ENCODE peak calls at places on chromosome 19, in seven cellular contexts. F is CD4-positive, alpha-beta memory T cell; X is CD8-positive, alpha-beta T cell; O is transverse colon; Z is AG10803; W is A549; U is naive thymus-derived CD4-positive, alpha-beta T cell. Q is an unnamed sample.

GRCh38 chr19:3119782-3120380 is 16.0 kb upstream of the GNA15 start:
- DNase-seq in F (no peak), X (peak), O (no peak), Z (no peak), W (no peak), U (no peak), Q (no peak)

GRCh38 chr19:38676023-38676877 is 28.8 kb downstream of the ACTN4 start:
- DNase-seq in F (no peak), X (no peak), O (no peak), Z (peak), W (no peak), U (no peak), Q (peak)

GRCh38 chr19:38285567-38285966 is 18.5 kb upstream of the C19orf33 start:
- DNase-seq in F (no peak), X (no peak), O (no peak), Z (peak), W (no peak), U (no peak), Q (no peak)

GRCh38 chr19:1140673-1141072 is 33.4 kb downstream of the SBNO2 start:
- DNase-seq in F (no peak), X (no peak), O (no peak), Z (no peak), W (no peak), U (no peak), Q (no peak)

GRCh38 chr19:30897553-30897952 is 451.7 kb downstream of the TSHZ3 start:
- DNase-seq in F (no peak), X (no peak), O (no peak), Z (no peak), W (no peak), U (no peak), Q (no peak)

GRCh38 chr19:34359954-34360315 is 5.1 kb upstream of the GPI start:
- DNase-seq in F (no peak), X (no peak), O (no peak), Z (no peak), W (no peak), U (no peak), Q (no peak)

GRCh38 chr19:3054972-3055740 is 7.1 kb downstream of the TLE5 start:
- DNase-seq in F (no peak), X (no peak), O (no peak), Z (no peak), W (peak), U (no peak), Q (no peak)

GRCh38 chr19:4120531-4120930 is 3.4 kb downstream of the MAP2K2 start:
- DNase-seq in F (no peak), X (no peak), O (no peak), Z (peak), W (no peak), U (no peak), Q (no peak)

GRCh38 chr19:38952395-38953165 is 21.8 kb downstream of the MRPS12 start:
- DNase-seq in F (peak), X (no peak), O (peak), Z (no peak), W (peak), U (peak), Q (peak)

GRCh38 chr19:17406039-17406886 is 833 bp upstream of the BST2 start:
- DNase-seq in F (no peak), X (no peak), O (peak), Z (peak), W (no peak), U (no peak), Q (peak)
- H3K4me3 ChIP-seq in F (peak), X (peak), O (peak), Z (no peak), W (no peak), U (peak), Q (peak)

GRCh38 chr19:13986348-13986904 is 19.7 kb downstream of the RFX1 start:
- DNase-seq in F (peak), X (peak), O (peak), Z (peak), W (no peak), U (peak), Q (peak)
- H3K4me3 ChIP-seq in F (peak), X (peak), O (no peak), Z (peak), W (no peak), U (peak), Q (peak)

GRCh38 chr19:39953915-39954314 is 17.1 kb upstream of the PSMC4 start:
- DNase-seq in F (no peak), X (no peak), O (no peak), Z (no peak), W (no peak), U (no peak), Q (no peak)
- H3K4me3 ChIP-seq in F (no peak), X (no peak), O (no peak), Z (no peak), W (no peak), U (no peak), Q (no peak)

GRCh38 chr19:8333771-8334457 is 9.1 kb downstream of the KANK3 start:
- DNase-seq in F (no peak), X (no peak), O (no peak), Z (no peak), W (no peak), U (no peak), Q (no peak)
- H3K4me3 ChIP-seq in F (no peak), X (no peak), O (no peak), Z (no peak), W (peak), U (no peak), Q (no peak)

GRCh38 chr19:47130589-47131168 is at the start of gene SAE1:
- DNase-seq in F (peak), X (peak), O (peak), Z (peak), W (peak), U (peak), Q (peak)

GRCh38 chr19:47135156-47135555 is 4.5 kb downstream of the SAE1 start:
- DNase-seq in F (no peak), X (no peak), O (no peak), Z (no peak), W (no peak), U (no peak), Q (no peak)

GRCh38 chr19:47132522-47132852 is 1.9 kb downstream of the SAE1 start:
- DNase-seq in F (no peak), X (no peak), O (no peak), Z (no peak), W (no peak), U (no peak), Q (no peak)

GRCh38 chr19:47133021-47133471 is 2.4 kb downstream of the SAE1 start:
- DNase-seq in F (no peak), X (no peak), O (no peak), Z (no peak), W (no peak), U (no peak), Q (no peak)

DNA sequence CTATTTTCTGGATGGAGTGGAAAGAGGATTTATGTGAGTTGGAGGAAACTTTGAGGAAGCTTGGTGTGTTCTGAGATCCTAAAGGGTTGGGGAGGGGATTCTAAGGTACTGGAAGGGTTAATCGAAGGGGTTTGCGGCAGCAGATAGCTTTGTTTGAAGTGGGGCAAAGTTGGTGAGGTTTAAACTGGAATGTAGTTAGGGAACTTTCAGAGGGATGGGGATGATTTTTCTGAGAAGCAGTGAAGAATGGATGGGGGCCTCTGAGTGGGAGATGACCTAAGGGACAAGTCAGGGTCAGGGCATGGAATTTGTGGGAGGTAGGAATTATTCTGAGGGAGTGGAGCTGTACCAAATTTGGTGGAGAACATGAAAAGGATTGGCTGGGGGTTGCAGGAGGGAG is 3.9 kb downstream of the SAE1 start:
- DNase-seq in F (no peak), X (no peak), O (no peak), Z (no peak), W (no peak), U (no peak), Q (no peak)
- H3K4me3 ChIP-seq in F (no peak), X (no peak), O (no peak), Z (no peak), W (no peak), U (no peak), Q (no peak)

DNA sequence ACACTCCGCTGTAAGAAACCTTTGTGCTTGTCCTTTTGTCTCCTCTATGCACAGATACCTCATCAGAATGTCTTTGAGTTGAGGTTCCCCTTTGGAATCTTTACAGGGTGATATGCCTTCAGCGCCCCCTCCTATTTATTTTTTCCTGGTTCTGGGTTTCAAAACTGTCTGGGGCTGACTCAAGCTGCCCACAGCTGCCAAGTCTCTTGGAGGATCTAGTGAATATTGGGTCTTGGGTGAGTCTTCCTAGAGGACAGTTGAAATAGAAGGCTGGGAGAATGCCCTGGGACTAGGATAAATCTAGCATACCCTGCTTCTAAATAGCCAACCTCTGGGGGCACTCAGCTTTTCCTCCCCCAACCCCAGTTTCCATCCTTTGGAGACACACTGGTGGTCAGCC is 945 bp downstream of the ZNF136 start:
- DNase-seq in F (no peak), X (no peak), O (no peak), Z (peak), W (no peak), U (no peak), Q (no peak)
- H3K4me3 ChIP-seq in F (peak), X (peak), O (peak), Z (peak), W (peak), U (peak), Q (peak)

DNA sequence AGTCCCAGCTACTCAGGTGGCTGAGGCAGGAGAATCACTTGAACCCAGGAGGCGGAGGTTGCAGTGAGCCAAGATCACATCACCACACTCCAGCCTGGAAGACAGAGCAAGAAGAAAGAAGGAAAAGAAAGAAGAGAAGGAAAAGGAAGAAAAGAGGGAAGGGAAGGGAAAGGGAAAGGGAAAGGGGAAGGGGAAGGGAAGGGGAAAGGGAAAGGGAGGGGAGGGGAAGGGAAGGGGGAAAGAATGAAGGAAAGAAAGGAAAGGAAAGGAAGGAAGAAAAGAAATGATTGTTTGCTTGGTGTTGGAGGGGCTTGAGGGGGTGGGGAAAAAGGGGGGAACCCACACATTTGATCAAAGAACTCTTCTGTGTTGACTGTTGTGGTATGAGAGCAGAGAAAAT is 10.0 kb downstream of the PMIS2 start:
- DNase-seq in F (no peak), X (no peak), O (no peak), Z (no peak), W (no peak), U (no peak), Q (no peak)
- H3K4me3 ChIP-seq in F (no peak), X (no peak), O (no peak), Z (no peak), W (no peak), U (no peak), Q (no peak)

GRCh38 chr19:45883881-45884681 is 1.9 kb downstream of the IRF2BP1 start:
- DNase-seq in F (no peak), X (no peak), O (no peak), Z (no peak), W (no peak), U (no peak), Q (no peak)

GRCh38 chr19:45883586-45883880 is 2.4 kb downstream of the IRF2BP1 start:
- DNase-seq in F (no peak), X (no peak), O (no peak), Z (no peak), W (no peak), U (no peak), Q (no peak)

GRCh38 chr19:45881082-45881908 is 4.6 kb downstream of the IRF2BP1 start:
- DNase-seq in F (no peak), X (no peak), O (no peak), Z (no peak), W (no peak), U (no peak), Q (no peak)

GRCh38 chr19:45881909-45882528 is 3.9 kb downstream of the IRF2BP1 start:
- DNase-seq in F (no peak), X (no peak), O (peak), Z (no peak), W (no peak), U (no peak), Q (no peak)

DNA sequence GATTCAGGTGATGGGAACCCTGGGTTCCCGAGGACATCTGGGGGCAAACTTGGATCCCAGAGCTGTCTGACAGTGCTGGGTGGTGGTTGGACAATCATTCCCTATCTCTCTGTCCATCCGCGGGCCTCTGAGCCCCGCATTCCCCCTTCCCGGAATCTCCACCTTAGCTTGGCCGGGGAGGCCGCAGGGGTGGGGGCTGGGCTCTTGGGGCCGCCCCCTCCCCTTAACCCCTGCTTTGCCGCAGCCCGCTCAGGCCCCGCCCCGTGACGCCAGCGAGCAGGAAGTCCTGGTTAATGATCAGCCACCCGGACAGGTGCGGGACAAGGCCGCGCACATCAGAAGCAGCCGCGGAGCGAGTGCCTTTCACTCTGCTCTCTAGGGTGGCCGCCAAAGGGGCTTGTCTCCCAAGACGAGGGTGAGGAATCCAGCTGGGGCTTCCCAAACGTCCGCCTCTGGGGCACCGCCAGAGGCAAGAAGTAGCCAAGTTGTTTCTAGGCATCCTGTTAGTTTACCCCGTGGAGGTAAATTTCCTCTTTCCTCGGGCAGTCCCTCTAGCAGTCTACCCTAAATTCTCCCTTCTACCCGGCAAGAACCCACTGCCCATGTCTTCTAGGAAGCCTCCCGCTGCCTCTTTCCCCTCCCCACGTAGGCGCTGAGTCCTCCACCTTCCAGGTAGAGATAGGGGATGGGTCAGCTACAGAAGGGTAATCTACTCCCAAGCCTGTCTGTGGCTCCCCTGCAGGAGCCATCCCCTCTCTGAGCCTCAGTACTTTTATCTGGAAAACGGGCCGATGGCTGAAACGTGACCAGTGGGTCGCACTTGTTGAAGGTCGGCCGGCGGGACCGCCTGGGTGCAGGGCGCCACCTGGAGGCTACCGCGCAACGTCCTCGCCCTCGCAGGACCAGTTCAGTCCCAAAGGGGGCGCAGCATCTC is 3.0 kb downstream of the IRF2BP1 start:
- DNase-seq in F (peak), X (peak), O (peak), Z (peak), W (peak), U (peak), Q (peak)
- H3K4me3 ChIP-seq in F (peak), X (no peak), O (peak), Z (peak), W (peak), U (no peak), Q (no peak)